ENCODE peak calls at places on chromosome 21, in eight cellular contexts. One of them, this sample, is unnamed.

GRCh38 chr21:41426656-41427311 is 745 bp downstream of the MX1 start:
- DNase-seq in Peyer's patch: no peak
- DNase-seq in AG10803: no peak
- DNase-seq in cardiac muscle cell: no peak
- DNase-seq in stomach: no peak
- DNase-seq in coronary artery: no peak
- DNase-seq in CD8-positive, alpha-beta T cell: no peak
- DNase-seq in cardiac fibroblast: no peak
- DNase-seq in this sample: no peak

GRCh38 chr21:34593423-34593822 is 21.5 kb downstream of the RCAN1 start:
- DNase-seq in Peyer's patch: no peak
- DNase-seq in AG10803: no peak
- DNase-seq in cardiac muscle cell: no peak
- DNase-seq in stomach: peak; percentile 52
- DNase-seq in coronary artery: no peak
- DNase-seq in CD8-positive, alpha-beta T cell: no peak
- DNase-seq in cardiac fibroblast: no peak
- DNase-seq in this sample: no peak

GRCh38 chr21:31336739-31337040 is 7.4 kb downstream of the TIAM1 start:
- DNase-seq in Peyer's patch: no peak
- DNase-seq in AG10803: no peak
- DNase-seq in cardiac muscle cell: no peak
- DNase-seq in stomach: no peak
- DNase-seq in coronary artery: no peak
- DNase-seq in CD8-positive, alpha-beta T cell: no peak
- DNase-seq in cardiac fibroblast: no peak
- DNase-seq in this sample: no peak

GRCh38 chr21:34974162-34974981 is 74.7 kb downstream of the RUNX1 start:
- DNase-seq in Peyer's patch: no peak
- DNase-seq in AG10803: no peak
- DNase-seq in cardiac muscle cell: no peak
- DNase-seq in stomach: no peak
- DNase-seq in coronary artery: no peak
- DNase-seq in CD8-positive, alpha-beta T cell: peak; percentile 33
- DNase-seq in cardiac fibroblast: no peak
- DNase-seq in this sample: no peak

GRCh38 chr21:43778469-43779335 is 2.6 kb upstream of the CSTB start:
- DNase-seq in Peyer's patch: no peak
- DNase-seq in AG10803: no peak
- DNase-seq in cardiac muscle cell: no peak
- DNase-seq in stomach: no peak
- DNase-seq in coronary artery: no peak
- DNase-seq in CD8-positive, alpha-beta T cell: no peak
- DNase-seq in cardiac fibroblast: peak; percentile 25
- DNase-seq in this sample: no peak

GRCh38 chr21:23695449-23695848 is 1911.8 kb downstream of the MRPL39 start:
- DNase-seq in Peyer's patch: no peak
- DNase-seq in AG10803: no peak
- DNase-seq in cardiac muscle cell: no peak
- DNase-seq in stomach: no peak
- DNase-seq in coronary artery: no peak
- DNase-seq in CD8-positive, alpha-beta T cell: no peak
- DNase-seq in cardiac fibroblast: no peak
- DNase-seq in this sample: no peak

GRCh38 chr21:20996421-20997307 is 1.5 kb upstream of the NCAM2 start:
- DNase-seq in Peyer's patch: no peak
- DNase-seq in AG10803: peak; percentile 4
- DNase-seq in cardiac muscle cell: peak; percentile 19
- DNase-seq in stomach: no peak
- DNase-seq in coronary artery: no peak
- DNase-seq in CD8-positive, alpha-beta T cell: no peak
- DNase-seq in cardiac fibroblast: peak; percentile 57
- DNase-seq in this sample: no peak

GRCh38 chr21:41802684-41803083 is 35.8 kb upstream of the RIPK4 start:
- DNase-seq in Peyer's patch: no peak
- DNase-seq in AG10803: peak; percentile 60
- DNase-seq in cardiac muscle cell: no peak
- DNase-seq in stomach: no peak
- DNase-seq in coronary artery: no peak
- DNase-seq in CD8-positive, alpha-beta T cell: no peak
- DNase-seq in cardiac fibroblast: no peak
- DNase-seq in this sample: peak; percentile 53

GRCh38 chr21:16330340-16331319 is 600.8 kb downstream of the USP25 start:
- DNase-seq in Peyer's patch: no peak
- DNase-seq in AG10803: peak; percentile 72
- DNase-seq in cardiac muscle cell: peak; percentile 89
- DNase-seq in stomach: no peak
- DNase-seq in coronary artery: no peak
- DNase-seq in CD8-positive, alpha-beta T cell: no peak
- DNase-seq in cardiac fibroblast: peak; percentile 89
- DNase-seq in this sample: peak; percentile 89

GRCh38 chr21:33976082-33976979 is 60.7 kb upstream of the ATP5PO start:
- DNase-seq in Peyer's patch: no peak
- DNase-seq in AG10803: peak; percentile 94
- DNase-seq in cardiac muscle cell: peak; percentile 70
- DNase-seq in stomach: no peak
- DNase-seq in coronary artery: no peak
- DNase-seq in CD8-positive, alpha-beta T cell: peak; percentile 25
- DNase-seq in cardiac fibroblast: peak; percentile 99
- DNase-seq in this sample: peak; percentile 99

GRCh38 chr21:39006653-39007417 is 176.4 kb downstream of the PSMG1 start:
- DNase-seq in Peyer's patch: peak; percentile 67
- DNase-seq in AG10803: no peak
- DNase-seq in cardiac muscle cell: no peak
- DNase-seq in stomach: peak; percentile 64
- DNase-seq in coronary artery: peak; percentile 84
- DNase-seq in CD8-positive, alpha-beta T cell: no peak
- DNase-seq in cardiac fibroblast: peak; percentile 64
- DNase-seq in this sample: peak; percentile 28

GRCh38 chr21:46036696-46037337 is 55.2 kb downstream of the COL6A1 start:
- DNase-seq in Peyer's patch: no peak
- DNase-seq in AG10803: no peak
- DNase-seq in cardiac muscle cell: no peak
- DNase-seq in stomach: no peak
- DNase-seq in coronary artery: no peak
- DNase-seq in CD8-positive, alpha-beta T cell: no peak
- DNase-seq in cardiac fibroblast: no peak
- DNase-seq in this sample: no peak

GRCh38 chr21:46031484-46031883 is 49.9 kb downstream of the COL6A1 start:
- DNase-seq in Peyer's patch: no peak
- DNase-seq in AG10803: no peak
- DNase-seq in cardiac muscle cell: no peak
- DNase-seq in stomach: no peak
- DNase-seq in coronary artery: no peak
- DNase-seq in CD8-positive, alpha-beta T cell: no peak
- DNase-seq in cardiac fibroblast: no peak
- DNase-seq in this sample: no peak

GRCh38 chr21:46035809-46036695 is 54.5 kb downstream of the COL6A1 start:
- DNase-seq in Peyer's patch: no peak
- DNase-seq in AG10803: peak; percentile 96
- DNase-seq in cardiac muscle cell: no peak
- DNase-seq in stomach: no peak
- DNase-seq in coronary artery: peak; percentile 80
- DNase-seq in CD8-positive, alpha-beta T cell: no peak
- DNase-seq in cardiac fibroblast: peak; percentile 56
- DNase-seq in this sample: peak; percentile 94

GRCh38 chr21:46037338-46038325 is 56.1 kb downstream of the COL6A1 start:
- DNase-seq in Peyer's patch: no peak
- DNase-seq in AG10803: no peak
- DNase-seq in cardiac muscle cell: no peak
- DNase-seq in stomach: no peak
- DNase-seq in coronary artery: no peak
- DNase-seq in CD8-positive, alpha-beta T cell: no peak
- DNase-seq in cardiac fibroblast: no peak
- DNase-seq in this sample: no peak

GRCh38 chr21:46033410-46034404 is 52.1 kb downstream of the COL6A1 start:
- DNase-seq in Peyer's patch: no peak
- DNase-seq in AG10803: no peak
- DNase-seq in cardiac muscle cell: no peak
- DNase-seq in stomach: no peak
- DNase-seq in coronary artery: no peak
- DNase-seq in CD8-positive, alpha-beta T cell: no peak
- DNase-seq in cardiac fibroblast: no peak
- DNase-seq in this sample: no peak
- H3K4me3 ChIP-seq in Peyer's patch: no peak overlapping the region
- H3K4me3 ChIP-seq in AG10803: no peak overlapping the region
- H3K4me3 ChIP-seq in cardiac muscle cell: no peak overlapping the region
- H3K4me3 ChIP-seq in stomach: no peak overlapping the region
- H3K4me3 ChIP-seq in coronary artery: no peak overlapping the region
- H3K4me3 ChIP-seq in CD8-positive, alpha-beta T cell: no peak overlapping the region
- H3K4me3 ChIP-seq in cardiac fibroblast: no peak overlapping the region
- H3K4me3 ChIP-seq in this sample: no peak overlapping the region

DNA sequence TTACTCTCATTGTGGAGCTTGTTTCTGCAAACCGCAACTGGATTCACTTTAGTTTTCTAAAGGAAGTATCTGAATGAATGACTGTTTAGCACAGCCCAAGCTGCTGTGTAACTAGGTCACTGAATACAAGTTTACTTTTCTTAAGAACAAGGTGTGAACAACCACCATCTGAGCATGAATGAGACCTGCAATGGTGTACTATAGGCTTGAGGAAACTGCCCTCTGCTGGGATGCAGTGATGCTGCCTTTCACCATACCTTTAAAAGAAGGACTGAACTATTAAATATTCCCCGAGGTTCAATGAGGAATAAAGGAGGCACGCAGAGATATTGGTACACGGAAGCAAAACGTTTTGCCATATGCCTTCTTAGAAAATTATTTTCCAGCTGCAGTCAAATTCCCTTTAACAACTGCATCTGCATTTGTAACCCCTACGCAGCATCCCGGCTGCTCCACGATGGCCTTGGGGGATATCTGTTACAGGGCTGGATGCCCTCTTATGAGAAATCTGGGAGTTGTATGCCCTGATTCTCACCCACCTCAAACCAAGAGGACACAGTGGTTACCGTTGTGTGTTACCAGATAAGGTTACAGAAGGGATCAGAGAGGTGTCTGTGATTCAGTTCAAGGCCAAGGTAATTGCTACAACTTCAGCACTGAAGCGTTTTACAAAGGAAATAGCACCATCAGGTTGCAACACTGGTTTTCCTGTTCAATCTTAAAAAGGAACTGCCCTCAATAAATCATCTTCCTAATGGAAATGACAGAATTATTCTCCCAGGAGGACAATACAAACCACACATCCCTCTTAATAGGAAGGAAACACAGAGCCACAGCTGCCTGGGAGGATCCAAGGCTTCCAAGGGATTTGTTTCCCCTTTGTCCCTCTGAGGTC is 470.5 kb downstream of the LTN1 start:
- DNase-seq in Peyer's patch: no peak
- DNase-seq in AG10803: peak; percentile 75
- DNase-seq in cardiac muscle cell: peak; percentile 49
- DNase-seq in stomach: no peak
- DNase-seq in coronary artery: no peak
- DNase-seq in CD8-positive, alpha-beta T cell: no peak
- DNase-seq in cardiac fibroblast: peak; percentile 86
- DNase-seq in this sample: peak; percentile 82
- TF ChIP-seq CTCF in Peyer's patch: no peak
- TF ChIP-seq CTCF in AG10803: peak; percentile 76
- TF ChIP-seq CTCF in cardiac muscle cell: peak; percentile 43
- TF ChIP-seq CTCF in stomach: peak; percentile 26
- TF ChIP-seq CTCF in coronary artery: no peak
- TF ChIP-seq CTCF in CD8-positive, alpha-beta T cell: no peak
- TF ChIP-seq CTCF in cardiac fibroblast: peak; percentile 70
- TF ChIP-seq CTCF in this sample: peak; percentile 75

GRCh38 chr21:46667735-46668380 is 32.4 kb downstream of the PRMT2 start:
- DNase-seq in Peyer's patch: no peak
- DNase-seq in AG10803: peak; percentile 39
- DNase-seq in cardiac muscle cell: peak; percentile 77
- DNase-seq in stomach: no peak
- DNase-seq in coronary artery: no peak
- DNase-seq in CD8-positive, alpha-beta T cell: no peak
- DNase-seq in cardiac fibroblast: peak; percentile 44
- DNase-seq in this sample: peak; percentile 27
- H3K4me3 ChIP-seq in Peyer's patch: peak overlapping the region; percentile 49
- H3K4me3 ChIP-seq in AG10803: peak overlapping the region; percentile 62
- H3K4me3 ChIP-seq in cardiac muscle cell: peak overlapping the region; percentile 42
- H3K4me3 ChIP-seq in stomach: peak overlapping the region; percentile 32
- H3K4me3 ChIP-seq in coronary artery: peak overlapping the region; percentile 69
- H3K4me3 ChIP-seq in CD8-positive, alpha-beta T cell: peak overlapping the region; percentile 65
- H3K4me3 ChIP-seq in cardiac fibroblast: peak overlapping the region; percentile 61
- H3K4me3 ChIP-seq in this sample: peak overlapping the region; percentile 54

GRCh38 chr21:36701912-36702621 is 3.2 kb downstream of the SIM2 start:
- DNase-seq in Peyer's patch: no peak
- DNase-seq in AG10803: peak; percentile 17
- DNase-seq in cardiac muscle cell: no peak
- DNase-seq in stomach: no peak
- DNase-seq in coronary artery: no peak
- DNase-seq in CD8-positive, alpha-beta T cell: no peak
- DNase-seq in cardiac fibroblast: no peak
- DNase-seq in this sample: no peak

GRCh38 chr21:36702622-36702968 is 3.7 kb downstream of the SIM2 start:
- DNase-seq in Peyer's patch: no peak
- DNase-seq in AG10803: no peak
- DNase-seq in cardiac muscle cell: no peak
- DNase-seq in stomach: no peak
- DNase-seq in coronary artery: no peak
- DNase-seq in CD8-positive, alpha-beta T cell: no peak
- DNase-seq in cardiac fibroblast: no peak
- DNase-seq in this sample: no peak

GRCh38 chr21:36699546-36700294 is 805 bp downstream of the SIM2 start:
- DNase-seq in Peyer's patch: no peak
- DNase-seq in AG10803: no peak
- DNase-seq in cardiac muscle cell: no peak
- DNase-seq in stomach: no peak
- DNase-seq in coronary artery: no peak
- DNase-seq in CD8-positive, alpha-beta T cell: no peak
- DNase-seq in cardiac fibroblast: no peak
- DNase-seq in this sample: no peak

GRCh38 chr21:36700295-36700960 is 1.5 kb downstream of the SIM2 start:
- DNase-seq in Peyer's patch: no peak
- DNase-seq in AG10803: no peak
- DNase-seq in cardiac muscle cell: no peak
- DNase-seq in stomach: no peak
- DNase-seq in coronary artery: no peak
- DNase-seq in CD8-positive, alpha-beta T cell: no peak
- DNase-seq in cardiac fibroblast: no peak
- DNase-seq in this sample: no peak

DNA sequence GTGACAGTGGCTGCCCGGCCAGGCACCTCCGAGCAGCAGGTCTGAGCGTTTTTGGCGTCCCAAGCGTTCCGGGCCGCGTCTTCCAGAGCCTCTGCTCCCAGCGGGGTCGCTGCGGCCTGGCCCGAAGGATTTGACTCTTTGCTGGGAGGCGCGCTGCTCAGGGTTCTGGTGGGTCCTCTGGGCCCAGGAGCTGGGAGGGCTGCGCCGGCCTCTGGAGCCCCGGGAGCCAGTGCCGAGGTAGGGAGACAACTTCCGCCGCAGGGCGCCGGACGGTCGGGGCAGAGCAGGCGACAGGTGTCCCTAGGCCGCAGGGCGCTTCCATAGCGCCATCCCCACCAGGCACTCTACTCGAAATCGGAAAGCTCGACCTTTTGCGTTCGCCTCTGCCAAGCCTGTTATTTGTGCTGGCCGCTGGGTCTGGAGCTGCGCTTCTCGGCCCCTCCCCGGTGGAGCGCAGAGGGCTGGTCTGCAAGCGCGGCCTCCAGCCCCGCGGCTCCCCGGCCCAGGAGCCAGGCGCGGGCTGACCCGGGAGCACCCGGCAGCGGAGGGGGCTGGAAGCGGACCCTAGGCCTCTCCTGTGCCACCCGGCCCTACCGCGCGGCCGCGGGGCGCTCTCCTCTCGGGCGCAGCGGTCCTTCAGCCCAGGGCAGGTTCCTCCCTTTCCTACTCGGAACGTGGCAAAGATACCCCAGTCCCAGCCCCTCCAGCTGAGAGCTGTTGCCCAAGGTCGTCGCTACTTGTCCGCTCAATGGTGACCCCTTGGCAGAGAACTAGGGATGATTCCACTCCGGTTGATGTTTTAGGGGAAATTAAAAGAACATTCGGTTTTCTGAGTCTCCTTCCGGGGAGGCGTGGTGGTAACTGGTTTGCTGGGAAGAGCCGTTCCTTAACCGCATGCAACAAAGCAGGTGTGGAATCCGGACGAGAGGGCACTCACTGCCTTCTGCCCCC is 2.3 kb downstream of the SIM2 start:
- DNase-seq in Peyer's patch: no peak
- DNase-seq in AG10803: no peak
- DNase-seq in cardiac muscle cell: peak; percentile 41
- DNase-seq in stomach: no peak
- DNase-seq in coronary artery: peak; percentile 58
- DNase-seq in CD8-positive, alpha-beta T cell: no peak
- DNase-seq in cardiac fibroblast: no peak
- DNase-seq in this sample: no peak
- TF ChIP-seq CTCF in Peyer's patch: no peak
- TF ChIP-seq CTCF in AG10803: no peak
- TF ChIP-seq CTCF in cardiac muscle cell: no peak
- TF ChIP-seq CTCF in stomach: no peak
- TF ChIP-seq CTCF in coronary artery: no peak
- TF ChIP-seq CTCF in CD8-positive, alpha-beta T cell: no peak
- TF ChIP-seq CTCF in cardiac fibroblast: no peak
- TF ChIP-seq CTCF in this sample: no peak

This sample was measured in fibroblast of mammary gland.